ENCODE peak calls at places on chromosomes 12 and 14, in eight cellular contexts. R is endothelial cell, M is DMS153, X is heart left ventricle, A is lower lobe of right lung, G is GM23338, Z is ELR, P is mammary epithelial cell. F is an unnamed sample.

GRCh38 chr12:105393586-105393985 is 63.1 kb downstream of the C12orf75 start:
- DNase-seq in R (no peak), M (no peak), X (no peak), A (no peak), G (no peak), Z (peak), P (no peak), F (peak)

GRCh38 chr14:100871234-100872186 is 32.0 kb downstream of the RTL1 start:
- DNase-seq in R (no peak), M (no peak), X (no peak), A (peak), G (no peak), Z (peak), P (peak), F (peak)

GRCh38 chr14:32697114-32697513 is 241.6 kb upstream of the NPAS3 start:
- DNase-seq in R (no peak), M (no peak), X (no peak), A (no peak), G (no peak), Z (no peak), P (no peak), F (no peak)

GRCh38 chr12:58537278-58537677 is 383.0 kb downstream of the LRIG3 start:
- DNase-seq in R (no peak), M (no peak), X (no peak), A (no peak), G (no peak), Z (peak), P (no peak), F (peak)

GRCh38 chr12:89737000-89737399 is 28.4 kb upstream of the ATP2B1 start:
- DNase-seq in R (no peak), M (no peak), X (no peak), A (no peak), G (no peak), Z (no peak), P (no peak), F (no peak)

GRCh38 chr12:69056743-69057515 is 124.0 kb upstream of the CPM start:
- DNase-seq in R (no peak), M (no peak), X (no peak), A (no peak), G (no peak), Z (peak), P (no peak), F (peak)

GRCh38 chr12:991350-992278 is 591 bp downstream of the ERC1 start:
- DNase-seq in R (no peak), M (no peak), X (no peak), A (no peak), G (peak), Z (peak), P (peak), F (peak)

GRCh38 chr12:62785941-62786559 is 148.9 kb downstream of the PPM1H start:
- DNase-seq in R (peak), M (peak), X (peak), A (no peak), G (no peak), Z (peak), P (peak), F (peak)

GRCh38 chr14:47917344-47917954 is 242.0 kb upstream of the MDGA2 start:
- DNase-seq in R (peak), M (no peak), X (no peak), A (no peak), G (peak), Z (peak), P (peak), F (peak)

GRCh38 chr12:18799561-18799960 is 61.6 kb downstream of the CAPZA3 start:
- DNase-seq in R (no peak), M (no peak), X (no peak), A (no peak), G (no peak), Z (peak), P (peak), F (no peak)

GRCh38 chr12:26264215-26264838 is 69.0 kb downstream of the SSPN start:
- DNase-seq in R (no peak), M (no peak), X (no peak), A (no peak), G (no peak), Z (no peak), P (peak), F (peak)

GRCh38 chr12:26790645-26790994 is 42.4 kb downstream of the ITPR2 start:
- DNase-seq in R (no peak), M (no peak), X (no peak), A (no peak), G (no peak), Z (peak), P (no peak), F (no peak)

GRCh38 chr12:32106153-32106516 is 512 bp upstream of the BICD1 start:
- DNase-seq in R (no peak), M (no peak), X (no peak), A (no peak), G (no peak), Z (no peak), P (no peak), F (no peak)

GRCh38 chr12:23209793-23210192 is 584.8 kb downstream of the ETNK1 start:
- DNase-seq in R (no peak), M (no peak), X (no peak), A (no peak), G (no peak), Z (no peak), P (peak), F (peak)

GRCh38 chr12:123519151-123520001 is 14.1 kb downstream of the RILPL1 start:
- DNase-seq in R (no peak), M (no peak), X (peak), A (peak), G (peak), Z (peak), P (peak), F (peak)

GRCh38 chr12:46682148-46682547 is 143.6 kb downstream of the SLC38A4 start:
- DNase-seq in R (no peak), M (no peak), X (no peak), A (no peak), G (no peak), Z (no peak), P (no peak), F (no peak)

GRCh38 chr12:94618995-94619695 is 31.2 kb downstream of the TMCC3 start:
- DNase-seq in R (no peak), M (no peak), X (no peak), A (no peak), G (no peak), Z (peak), P (peak), F (peak)

GRCh38 chr14:20789230-20789813 is 8.3 kb downstream of the RNASE6 start:
- DNase-seq in R (no peak), M (no peak), X (no peak), A (no peak), G (no peak), Z (no peak), P (no peak), F (no peak)

GRCh38 chr14:102584871-102585869 is 7.3 kb upstream of the RCOR1 start:
- DNase-seq in R (peak), M (no peak), X (no peak), A (peak), G (peak), Z (no peak), P (no peak), F (peak)

GRCh38 chr14:56491299-56492285 is 88.0 kb upstream of the TMEM260 start:
- DNase-seq in R (peak), M (peak), X (no peak), A (no peak), G (peak), Z (peak), P (peak), F (peak)

GRCh38 chr14:69662636-69663321 is 51.4 kb downstream of the SUSD6 start:
- DNase-seq in R (no peak), M (no peak), X (no peak), A (no peak), G (no peak), Z (no peak), P (no peak), F (no peak)